ENCODE peak calls at places on chromosome X, in six cellular contexts. T, U, I, A, C and D are unnamed samples.

GRCh38 chrX:151323054-151323453 is 74.0 kb upstream of the VMA21 start:
- DNase-seq in T (no peak), U (no peak), I (no peak), A (no peak), C (no peak), D (no peak)

GRCh38 chrX:138897621-138898492 is 186.3 kb upstream of the FGF13 start:
- DNase-seq in T (no peak), U (no peak), I (no peak), A (no peak), C (no peak), D (no peak)

GRCh38 chrX:3468031-3468430 is 121.6 kb upstream of the MXRA5 start:
- DNase-seq in T (no peak), U (no peak), I (no peak), A (no peak), C (no peak), D (peak; percentile 72)

GRCh38 chrX:6448003-6448402 is 86.9 kb downstream of the VCX3A start:
- DNase-seq in T (no peak), U (no peak), I (no peak), A (no peak), C (no peak), D (no peak)

GRCh38 chrX:131729295-131729694 is 185.4 kb downstream of the OR13H1 start:
- DNase-seq in T (peak; percentile 88), U (no peak), I (no peak), A (no peak), C (peak; percentile 89), D (no peak)

GRCh38 chrX:97751735-97752134 is 868.0 kb downstream of the RPA4 start:
- DNase-seq in T (no peak), U (no peak), I (no peak), A (no peak), C (no peak), D (no peak)

GRCh38 chrX:10457092-10457491 is 163.3 kb downstream of the MID1 start:
- DNase-seq in T (peak; percentile 63), U (no peak), I (no peak), A (no peak), C (peak; percentile 45), D (no peak)

GRCh38 chrX:64389489-64389888 is 5.8 kb downstream of the MTMR8 start:
- DNase-seq in T (no peak), U (no peak), I (no peak), A (no peak), C (no peak), D (no peak)

GRCh38 chrX:16671005-16671404 is 21.0 kb downstream of the S100G start:
- DNase-seq in T (peak; percentile 72), U (peak; percentile 48), I (no peak), A (no peak), C (peak; percentile 48), D (peak; percentile 57)

GRCh38 chrX:40174594-40175415 is 77.0 kb upstream of the BCOR start:
- DNase-seq in T (no peak), U (peak; percentile 82), I (peak; percentile 57), A (peak; percentile 75), C (peak; percentile 57), D (peak; percentile 69)

GRCh38 chrX:56564921-56565861 is 1.8 kb downstream of the UBQLN2 start:
- DNase-seq in T (peak; percentile 5), U (no peak), I (no peak), A (no peak), C (peak; percentile 66), D (peak; percentile 7)

GRCh38 chrX:18769812-18770573 is 62.5 kb downstream of the PPEF1 start:
- DNase-seq in T (no peak), U (peak; percentile 60), I (no peak), A (no peak), C (peak; percentile 31), D (no peak)

GRCh38 chrX:72097081-72097480 is 34.6 kb downstream of the RTL5 start:
- DNase-seq in T (no peak), U (no peak), I (no peak), A (no peak), C (no peak), D (no peak)

GRCh38 chrX:48893556-48894348 is 3.8 kb downstream of the TIMM17B start:
- DNase-seq in T (no peak), U (no peak), I (no peak), A (no peak), C (no peak), D (no peak)

GRCh38 chrX:9184231-9184630 is 150.3 kb upstream of the FAM9B start:
- DNase-seq in T (no peak), U (no peak), I (no peak), A (no peak), C (no peak), D (no peak)

GRCh38 chrX:9598344-9598743 is 133.5 kb downstream of the TBL1X start:
- DNase-seq in T (no peak), U (no peak), I (no peak), A (no peak), C (no peak), D (no peak)

GRCh38 chrX:91039777-91040176 is 394.9 kb upstream of the PABPC5 start:
- DNase-seq in T (no peak), U (no peak), I (no peak), A (no peak), C (no peak), D (no peak)

GRCh38 chrX:68685722-68686683 is 38.5 kb downstream of the STARD8 start:
- DNase-seq in T (peak; percentile 76), U (peak; percentile 26), I (peak; percentile 65), A (peak; percentile 71), C (peak; percentile 48), D (peak; percentile 89)

GRCh38 chrX:55487143-55487542 is 2.5 kb downstream of the USP51 start:
- DNase-seq in T (no peak), U (no peak), I (no peak), A (no peak), C (no peak), D (no peak)

GRCh38 chrX:148412006-148412405 is 88.4 kb upstream of the AFF2 start:
- DNase-seq in T (no peak), U (no peak), I (no peak), A (no peak), C (no peak), D (no peak)

GRCh38 chrX:9765737-9766098 is at the start of gene GPR143:
- DNase-seq in T (no peak), U (no peak), I (peak; percentile 53), A (peak; percentile 55), C (no peak), D (peak; percentile 63)

GRCh38 chrX:49176421-49177326 is 5.0 kb downstream of the PLP2 start:
- DNase-seq in T (no peak), U (no peak), I (no peak), A (no peak), C (no peak), D (no peak)

GRCh38 chrX:71911731-71912050 is 1.0 kb downstream of the NHSL2 start:
- DNase-seq in T (no peak), U (peak; percentile 30), I (no peak), A (no peak), C (no peak), D (peak; percentile 58)

GRCh38 chrX:101958139-101958538 is 26.3 kb upstream of the ZMAT1 start:
- DNase-seq in T (peak; percentile 0), U (peak; percentile 70), I (no peak), A (no peak), C (no peak), D (no peak)

GRCh38 chrX:18883961-18884765 is 99.8 kb downstream of the PHKA2 start:
- DNase-seq in T (no peak), U (no peak), I (no peak), A (no peak), C (no peak), D (no peak)

GRCh38 chrX:10576777-10577444 is 43.5 kb downstream of the MID1 start:
- DNase-seq in T (no peak), U (no peak), I (no peak), A (no peak), C (peak; percentile 54), D (no peak)

GRCh38 chrX:25196221-25196620 is 180.5 kb upstream of the ARX start:
- DNase-seq in T (no peak), U (no peak), I (no peak), A (no peak), C (no peak), D (no peak)

DNA sequence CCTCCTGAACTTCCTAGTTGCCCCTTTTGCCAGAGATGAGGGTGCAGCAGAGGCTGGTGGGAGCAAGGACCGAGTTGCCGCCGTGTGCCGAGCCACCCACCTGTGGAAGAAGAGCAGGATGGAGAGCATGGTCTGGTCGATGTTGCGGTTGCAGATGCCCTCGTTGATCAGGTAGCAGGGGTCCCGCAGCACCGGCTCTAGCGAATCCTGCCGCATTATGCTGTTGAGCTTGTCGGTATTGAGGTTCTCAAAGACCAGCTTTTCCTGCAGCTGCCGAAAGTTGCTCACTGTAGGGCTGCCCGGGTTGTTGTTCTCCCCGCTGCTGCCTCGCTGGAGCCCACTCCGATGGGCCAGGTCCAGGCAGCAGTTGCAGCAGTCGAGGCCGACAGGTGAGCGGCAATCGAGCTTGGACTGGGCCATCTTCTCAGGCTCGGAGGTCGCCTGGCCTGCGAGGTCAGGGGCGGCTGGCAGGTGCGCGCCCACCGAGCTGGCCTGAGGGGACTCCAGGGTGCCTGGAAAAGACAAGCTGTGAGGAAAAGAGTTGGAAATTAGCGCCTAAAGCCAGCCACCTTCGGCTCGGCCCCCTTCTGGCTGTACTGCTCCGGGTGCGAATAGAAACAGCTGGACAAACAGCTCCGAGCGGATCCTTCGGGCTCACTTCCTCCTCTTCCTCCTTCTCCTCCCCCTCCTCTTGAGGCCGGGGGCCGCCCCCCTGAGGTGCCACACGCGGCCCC is 420 bp downstream of the TSC22D3 start:
- DNase-seq in T (no peak), U (no peak), I (peak; percentile 47), A (no peak), C (no peak), D (no peak)
- H3K23ac ChIP-seq in T (no peak overlapping the region), U (no peak overlapping the region), I (no peak overlapping the region), A (no peak overlapping the region), C (no peak overlapping the region), D (no peak overlapping the region)

DNA sequence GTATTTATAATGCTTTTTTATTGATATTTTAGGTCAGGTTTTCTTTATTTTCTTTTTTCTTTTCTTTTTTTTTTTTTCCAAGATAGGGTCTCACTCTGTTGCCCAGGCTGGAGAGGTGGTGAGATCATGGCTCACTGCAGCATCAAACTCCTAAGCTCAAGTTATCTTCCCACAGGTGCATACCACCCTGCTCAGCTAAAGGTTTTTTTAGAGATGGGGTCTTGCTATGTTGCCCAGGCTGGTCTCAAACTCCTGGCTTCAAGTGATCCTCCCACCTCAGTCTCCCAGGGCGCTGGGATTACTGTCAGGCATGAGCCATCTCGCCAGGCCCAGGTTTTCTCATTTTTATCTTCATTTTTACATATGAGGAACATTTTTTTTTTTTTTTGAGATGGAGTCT is 3.3 kb downstream of the WDR44 start:
- DNase-seq in T (no peak), U (no peak), I (no peak), A (no peak), C (no peak), D (no peak)
- H3K4me2 ChIP-seq in T (no peak overlapping the region), U (no peak overlapping the region), I (no peak overlapping the region), A (no peak overlapping the region), C (no peak overlapping the region), D (no peak overlapping the region)

GRCh38 chrX:154548028-154548316 is 552 bp downstream of the IKBKG start:
- DNase-seq in T (peak; percentile 26), U (peak; percentile 52), I (no peak), A (no peak), C (peak; percentile 41), D (no peak)
- H3K23ac ChIP-seq in T (peak overlapping the region; percentile 68), U (no peak overlapping the region), I (no peak overlapping the region), A (peak overlapping the region; percentile 86), C (no peak overlapping the region), D (no peak overlapping the region)

DNA sequence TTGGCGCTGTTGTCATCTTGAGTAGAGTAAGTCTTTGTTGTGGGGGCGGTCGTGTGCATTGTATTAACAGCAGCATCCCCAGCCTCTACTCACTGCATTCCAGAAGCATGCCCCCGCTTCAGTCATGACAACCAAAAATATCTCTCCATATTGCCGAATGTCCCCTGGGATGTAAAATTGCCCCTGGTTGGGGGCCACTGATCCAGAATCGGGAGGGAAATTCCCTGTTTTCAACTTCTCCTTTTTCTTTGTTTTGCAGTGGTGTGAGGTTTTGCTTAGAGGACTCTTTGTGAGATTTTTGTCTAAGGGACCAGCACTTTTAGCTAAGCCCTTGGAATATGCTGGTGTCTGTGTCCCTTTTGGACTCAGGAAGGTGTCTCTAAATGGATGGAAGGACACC is 3.1 kb upstream of the IL13RA1 start:
- DNase-seq in T (no peak), U (no peak), I (no peak), A (no peak), C (no peak), D (no peak)
- H3K4me2 ChIP-seq in T (peak overlapping the region; percentile 84), U (no peak overlapping the region), I (no peak overlapping the region), A (no peak overlapping the region), C (no peak overlapping the region), D (no peak overlapping the region)